ENCODE peak calls at places on chromosomes 16 and 17, in six cellular contexts. G is activated T-cell treated with anti-CD3 and anti-CD28 coated beads for 1 hour; H is EL; T is NCI-H510A; K is NCI-H1105; E is effector CD4-positive, alpha-beta T cell. W is an unnamed sample.

GRCh38 chr17:43530303-43531081 is 15.6 kb downstream of the ETV4 start:
- DNase-seq in H (peak; percentile 61), E (no peak), G (no peak), T (peak; percentile 99), K (peak; percentile 93), W (no peak)

GRCh38 chr17:68033636-68034451 is 1.7 kb upstream of the KPNA2 start:
- DNase-seq in H (peak; percentile 70), E (no peak), K (no peak), T (no peak), G (no peak), W (peak; percentile 10)

GRCh38 chr16:85393674-85394510 is 219.2 kb upstream of the GSE1 start:
- DNase-seq in E (peak; percentile 50), T (no peak), G (peak; percentile 61), K (no peak), H (peak; percentile 44), W (no peak)

GRCh38 chr16:88348377-88349152 is 34.2 kb upstream of the ZNF469 start:
- DNase-seq in E (no peak), T (no peak), H (no peak), K (no peak), G (no peak), W (no peak)

GRCh38 chr17:28807925-28808641 is 34.5 kb downstream of the FAM222B start:
- DNase-seq in E (no peak), T (no peak), K (no peak), G (no peak), H (peak; percentile 88), W (peak; percentile 75)

GRCh38 chr17:57391857-57392256 is 135.5 kb downstream of the MSI2 start:
- DNase-seq in T (no peak), K (no peak), E (no peak), G (no peak), H (no peak), W (no peak)

GRCh38 chr17:76292567-76292966 is 15.5 kb downstream of the QRICH2 start:
- DNase-seq in K (no peak), T (no peak), E (no peak), G (no peak), H (no peak), W (no peak)

GRCh38 chr16:57642368-57643135 is 14.1 kb downstream of the ADGRG1 start:
- DNase-seq in E (no peak), H (no peak), T (no peak), K (no peak), G (no peak), W (no peak)

GRCh38 chr16:56657555-56658430 is at the start of gene MT1F:
- DNase-seq in E (peak; percentile 54), G (peak; percentile 59), T (peak; percentile 86), H (peak; percentile 60), K (peak; percentile 41), W (peak; percentile 28)

GRCh38 chr16:12758031-12758669 is 45.5 kb downstream of the CPPED1 start:
- DNase-seq in T (no peak), G (no peak), K (no peak), E (no peak), H (no peak), W (peak; percentile 16)

GRCh38 chr17:78122221-78122990 is 6.1 kb downstream of the TMC6 start:
- DNase-seq in G (no peak), H (no peak), E (no peak), K (no peak), T (no peak), W (no peak)

W was measured in COR-L47.